ENCODE peak calls at places on chromosomes 13 and 19, in seven cellular contexts. F is MM.1S, A is sigmoid colon, I is ascending aorta, X is A673, U is uterus, Q is GM23248. E is an unnamed sample.

GRCh38 chr19:39251081-39251480 is 2.4 kb upstream of the IFNL4 start:
- DNase-seq in F (no peak), U (no peak), I (no peak), Q (no peak), X (no peak), A (no peak), E (no peak)

GRCh38 chr13:78598382-78598781 is 5.0 kb downstream of the POU4F1 start:
- DNase-seq in X (no peak), I (no peak), A (no peak), Q (no peak), U (no peak), F (no peak), E (no peak)

GRCh38 chr19:48455908-48456562 is 661 bp downstream of the KCNJ14 start:
- DNase-seq in X (no peak), U (no peak), I (no peak), Q (no peak), A (no peak), F (no peak), E (no peak)

GRCh38 chr19:38324431-38324830 is 4.8 kb downstream of the KCNK6 start:
- DNase-seq in U (no peak), Q (no peak), A (no peak), F (no peak), X (no peak), I (no peak), E (no peak)

GRCh38 chr19:5131866-5132561 is 163.1 kb downstream of the KDM4B start:
- DNase-seq in F (no peak), U (no peak), A (no peak), X (peak; percentile 48), Q (no peak), I (no peak), E (no peak)

GRCh38 chr13:96214804-96215445 is 125.0 kb downstream of the HS6ST3 start:
- DNase-seq in U (no peak), X (no peak), F (no peak), Q (no peak), I (no peak), A (no peak), E (no peak)

GRCh38 chr13:50081106-50081898 is 66.1 kb downstream of the KCNRG start:
- DNase-seq in F (peak; percentile 14), I (peak; percentile 76), Q (peak; percentile 59), X (peak; percentile 60), A (peak; percentile 76), U (peak; percentile 54), E (no peak)

GRCh38 chr13:113897161-113897560 is 33.3 kb upstream of the GAS6 start:
- DNase-seq in I (peak; percentile 72), X (no peak), U (no peak), A (no peak), F (peak; percentile 2), Q (peak; percentile 98), E (no peak)

GRCh38 chr19:45922281-45922680 is 7.7 kb upstream of the NANOS2 start:
- DNase-seq in F (no peak), Q (peak; percentile 22), I (no peak), A (no peak), X (no peak), U (no peak), E (peak; percentile 64)

GRCh38 chr19:7986321-7987083 is 18.9 kb downstream of the ELAVL1 start:
- DNase-seq in F (no peak), Q (peak; percentile 79), I (no peak), U (no peak), X (no peak), A (no peak), E (no peak)

GRCh38 chr13:51644649-51645048 is 60.4 kb downstream of the WDFY2 start:
- DNase-seq in Q (peak; percentile 75), U (no peak), I (no peak), X (no peak), A (no peak), F (no peak), E (no peak)

GRCh38 chr19:19661675-19662251 is 1.7 kb downstream of the ATP13A1 start:
- DNase-seq in I (peak; percentile 62), F (no peak), Q (peak; percentile 12), X (peak; percentile 18), U (no peak), A (peak; percentile 53), E (no peak)

GRCh38 chr13:53683146-53683545 is 654.5 kb downstream of the OLFM4 start:
- DNase-seq in A (no peak), Q (no peak), U (no peak), X (no peak), I (no peak), F (no peak), E (no peak)

GRCh38 chr13:77016888-77017623 is 9.9 kb downstream of the FBXL3 start:
- DNase-seq in Q (no peak), F (no peak), X (no peak), A (no peak), I (no peak), U (no peak), E (no peak)

GRCh38 chr19:13537454-13537853 is 31.2 kb upstream of the CACNA1A start:
- DNase-seq in I (no peak), F (no peak), X (peak; percentile 35), A (no peak), Q (no peak), U (no peak), E (no peak)

GRCh38 chr19:35721374-35721773 is 3.6 kb downstream of the KMT2B start:
- DNase-seq in U (no peak), F (no peak), I (no peak), A (no peak), X (no peak), Q (no peak), E (no peak)

GRCh38 chr13:75544681-75545333 is 4.8 kb upstream of the UCHL3 start:
- DNase-seq in U (no peak), A (no peak), X (no peak), Q (peak; percentile 91), F (no peak), I (no peak), E (no peak)

GRCh38 chr19:10189631-10190425 is 4.9 kb downstream of the DNMT1 start:
- DNase-seq in Q (peak; percentile 36), A (no peak), I (no peak), F (no peak), U (no peak), X (no peak), E (no peak)

GRCh38 chr13:63124863-63125262 is 1709.2 kb upstream of the PCDH20 start:
- DNase-seq in Q (peak; percentile 37), I (no peak), F (peak; percentile 31), A (no peak), X (peak; percentile 57), U (no peak), E (no peak)

GRCh38 chr13:75038315-75038881 is 443.6 kb downstream of the TBC1D4 start:
- DNase-seq in Q (no peak), I (no peak), A (no peak), X (no peak), F (no peak), U (no peak), E (no peak)

GRCh38 chr13:22169473-22169872 is 498.6 kb downstream of the FGF9 start:
- DNase-seq in X (no peak), A (no peak), Q (no peak), I (no peak), F (no peak), U (no peak), E (no peak)

GRCh38 chr19:49506575-49507105 is 5.8 kb upstream of the FCGRT start:
- DNase-seq in X (peak; percentile 83), F (peak; percentile 63), U (no peak), A (no peak), I (no peak), Q (peak; percentile 57), E (no peak)

GRCh38 chr13:98927954-98928927 is 49.6 kb downstream of the DOCK9 start:
- DNase-seq in U (peak; percentile 74), A (peak; percentile 73), F (no peak), I (no peak), Q (peak; percentile 95), X (no peak), E (no peak)
- H3K4me1 ChIP-seq in U (no peaks in the 10 kb centered on the region), A (no peaks in the 10 kb centered on the region), F (no peaks in the 10 kb centered on the region), I (no peaks in the 10 kb centered on the region), Q (peaks cover 18% of the 10 kb centered on the region), X (no peaks in the 10 kb centered on the region), E (peaks cover 2% of the 10 kb centered on the region)

DNA sequence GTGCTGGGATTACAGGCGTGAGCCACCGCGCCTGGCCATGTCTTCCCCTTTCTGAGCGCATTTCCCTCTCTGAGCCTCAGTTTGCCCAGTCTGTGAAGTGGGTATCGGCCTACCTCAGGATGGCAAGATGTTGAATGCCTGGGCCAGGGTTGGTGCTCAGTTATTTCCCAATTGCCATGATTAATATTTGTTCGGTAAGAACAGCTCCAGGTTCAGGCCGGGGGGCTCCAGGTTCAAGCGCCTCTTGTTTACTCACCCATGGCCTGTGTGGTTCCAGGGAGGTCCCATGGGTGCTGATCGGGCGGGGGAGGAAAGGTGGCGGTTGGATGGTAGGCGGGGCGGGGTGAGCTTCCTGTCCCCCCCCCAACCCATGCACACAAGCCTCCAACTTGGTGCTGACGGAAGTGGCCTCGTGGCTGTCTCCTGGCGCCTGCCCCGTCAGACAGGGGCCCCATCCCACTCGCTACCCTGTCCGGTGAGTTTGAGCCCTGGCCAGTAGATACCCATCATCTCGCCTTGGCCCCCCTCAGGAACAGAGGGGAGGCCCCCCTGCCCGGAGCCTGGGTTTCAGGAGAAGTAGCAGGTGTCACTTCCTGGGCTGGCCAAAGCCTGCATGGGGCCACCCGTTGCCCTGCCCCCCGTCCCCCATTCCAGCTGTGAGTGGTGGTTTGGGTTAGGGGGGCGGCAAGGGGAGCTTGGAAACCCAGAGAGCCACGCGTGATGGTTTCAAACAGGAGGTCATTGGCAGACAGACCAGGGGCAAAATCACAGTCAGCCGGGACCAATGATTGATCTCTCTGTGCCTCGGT is at the start of gene FCHO1:
- DNase-seq in X (no peak), U (no peak), A (peak; percentile 71), I (peak; percentile 73), F (peak; percentile 44), Q (no peak), E (no peak)
- H3K4me1 ChIP-seq in X (peaks cover 5% of the 10 kb centered on the region), U (peaks cover 5% of the 10 kb centered on the region), A (no peaks in the 10 kb centered on the region), I (peaks cover 5% of the 10 kb centered on the region), F (peaks cover 16% of the 10 kb centered on the region), Q (no peaks in the 10 kb centered on the region), E (no peaks in the 10 kb centered on the region)

GRCh38 chr13:105273665-105274222 is 1261.7 kb downstream of the EFNB2 start:
- DNase-seq in U (no peak), I (no peak), X (no peak), A (no peak), Q (no peak), F (no peak), E (no peak)
- H3K4me1 ChIP-seq in U (no peaks in the 10 kb centered on the region), I (no peaks in the 10 kb centered on the region), X (no peaks in the 10 kb centered on the region), A (no peaks in the 10 kb centered on the region), Q (no peaks in the 10 kb centered on the region), F (no peaks in the 10 kb centered on the region), E (peaks cover 2% of the 10 kb centered on the region)

DNA sequence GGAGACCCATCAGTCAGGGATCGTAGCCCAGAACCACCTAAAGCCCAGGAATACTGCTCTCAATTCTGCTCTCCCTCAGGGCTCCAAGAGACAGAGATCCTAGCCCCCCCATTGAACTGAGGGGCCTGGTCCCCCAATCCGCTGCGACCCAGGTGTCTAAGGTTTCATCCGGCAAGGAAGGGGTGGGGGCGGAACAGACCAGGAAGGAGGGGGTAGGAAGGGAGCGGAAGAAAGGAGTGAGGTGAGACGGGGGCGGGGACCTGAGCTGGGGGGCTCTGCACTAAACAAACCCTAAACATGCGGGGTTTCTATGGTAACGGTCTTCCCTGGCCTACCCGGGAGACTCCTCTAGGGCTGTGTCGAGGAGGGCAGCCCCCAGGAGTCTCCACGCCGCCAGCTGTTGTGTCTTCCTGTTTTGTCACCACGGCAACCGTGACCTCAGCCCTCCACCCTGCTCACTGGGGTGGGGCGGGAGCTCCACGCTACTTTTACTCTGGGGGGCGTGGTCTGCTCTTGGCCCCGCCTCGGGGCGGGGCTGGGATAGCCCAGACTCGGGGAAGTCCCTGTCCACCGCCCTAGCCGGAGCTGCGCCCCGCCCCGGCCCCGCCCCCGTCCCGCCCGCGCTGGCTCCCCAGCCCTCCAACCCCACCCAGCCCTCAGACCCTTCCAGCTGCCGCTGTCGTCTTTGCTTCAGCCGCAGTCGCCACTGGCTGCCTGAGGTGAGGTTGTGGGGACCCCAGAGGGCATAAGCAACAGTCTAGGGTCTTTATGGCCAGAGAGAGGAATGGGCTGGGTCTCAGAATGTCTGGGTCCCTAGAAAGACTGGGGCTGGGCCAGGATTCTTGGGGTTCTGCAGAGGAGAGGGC is at the start of gene MYADM:
- DNase-seq in Q (peak; percentile 99), A (peak; percentile 100), X (peak; percentile 99), F (no peak), U (peak; percentile 100), I (peak; percentile 100), E (no peak)
- H3K4me1 ChIP-seq in Q (peaks cover 23% of the 10 kb centered on the region), A (no peaks in the 10 kb centered on the region), X (peaks cover 16% of the 10 kb centered on the region), F (no peaks in the 10 kb centered on the region), U (no peaks in the 10 kb centered on the region), I (peaks cover 28% of the 10 kb centered on the region), E (peaks cover 7% of the 10 kb centered on the region)